ENCODE peak calls at places on chromosome 5, in five cellular contexts. O is HepG2, I is K562, H is GM12878, M is upper lobe of left lung. Q is an unnamed sample.
A peak's percentile ranks its signal among the peaks of the same experiment; 100 is the strongest.

GRCh38 chr5:62720036-62720441 is 141.4 kb downstream of the LRRC70 start:
- ATAC-seq in M (peak; percentile 35), O (peak; percentile 100), I (peak; percentile 98), H (peak; percentile 98), Q (no peak)

GRCh38 chr5:113022661-113023060 is 46.1 kb downstream of the DCP2 start:
- ATAC-seq in M (no peak), H (peak; percentile 53), I (no peak), O (no peak), Q (no peak)

GRCh38 chr5:159440948-159441347 is 110.7 kb upstream of the IL12B start:
- ATAC-seq in H (no peak), I (no peak), M (no peak), O (no peak), Q (no peak)

GRCh38 chr5:54146390-54146789 is 164.0 kb downstream of the ARL15 start:
- ATAC-seq in M (no peak), O (no peak), I (no peak), H (no peak), Q (no peak)

GRCh38 chr5:51475628-51476027 is 92.4 kb downstream of the ISL1 start:
- ATAC-seq in I (no peak), O (no peak), M (no peak), H (no peak), Q (no peak)

GRCh38 chr5:17289681-17290619 is 72.5 kb downstream of the BASP1 start:
- ATAC-seq in H (no peak), I (no peak), M (no peak), O (no peak), Q (no peak)

GRCh38 chr5:132243366-132243977 is 14.0 kb upstream of the PDLIM4 start:
- ATAC-seq in M (no peak), O (no peak), H (no peak), I (no peak), Q (no peak)

GRCh38 chr5:172835246-172836030 is 1.4 kb downstream of the ERGIC1 start:
- ATAC-seq in I (no peak), H (peak; percentile 14), M (no peak), O (no peak), Q (no peak)

GRCh38 chr5:22916393-22916792 is 63.2 kb upstream of the CDH12 start:
- ATAC-seq in H (no peak), O (no peak), I (no peak), M (no peak), Q (no peak)

GRCh38 chr5:84384604-84385575 is at the start of gene EDIL3:
- ATAC-seq in O (peak; percentile 65), H (peak; percentile 55), I (no peak), M (peak; percentile 61), Q (peak; percentile 32)

GRCh38 chr5:138989720-138990119 is 114.6 kb upstream of the LRRTM2 start:
- ATAC-seq in H (no peak), I (no peak), O (no peak), M (no peak), Q (no peak)

GRCh38 chr5:133613184-133613583 is 843 bp upstream of the FSTL4 start:
- ATAC-seq in O (no peak), H (no peak), M (no peak), I (no peak), Q (no peak)

GRCh38 chr5:124421584-124421983 is 324.9 kb downstream of the ZNF608 start:
- ATAC-seq in O (no peak), I (no peak), M (no peak), H (no peak), Q (no peak)

GRCh38 chr5:142862585-142862984 is 92.4 kb downstream of the ARHGAP26 start:
- ATAC-seq in H (no peak), I (no peak), O (no peak), M (peak; percentile 76), Q (peak; percentile 83)

GRCh38 chr5:178931846-178932760 is 8.9 kb upstream of the ZNF454 start:
- ATAC-seq in O (no peak), I (no peak), H (no peak), M (no peak), Q (no peak)

GRCh38 chr5:75894482-75894881 is 177.2 kb upstream of the POC5 start:
- ATAC-seq in I (no peak), H (no peak), O (peak; percentile 80), M (no peak), Q (no peak)

GRCh38 chr5:127892467-127893207 is 189.4 kb downstream of the CCDC192 start:
- ATAC-seq in M (no peak), O (no peak), H (peak; percentile 69), I (no peak), Q (no peak)

GRCh38 chr5:83553000-83553486 is 81.5 kb downstream of the VCAN start:
- ATAC-seq in I (no peak), O (no peak), M (peak; percentile 82), H (no peak), Q (peak; percentile 75)

GRCh38 chr5:75048457-75048953 is 3.9 kb downstream of the GCNT4 start:
- ATAC-seq in I (no peak), M (peak; percentile 32), H (peak; percentile 69), O (no peak), Q (no peak)

GRCh38 chr5:107529618-107530017 is 141.1 kb downstream of the EFNA5 start:
- ATAC-seq in M (no peak), I (no peak), O (no peak), H (no peak), Q (no peak)

GRCh38 chr5:16679863-16680262 is 63.1 kb upstream of the RETREG1 start:
- ATAC-seq in H (no peak), I (no peak), O (peak; percentile 62), M (no peak), Q (no peak)

GRCh38 chr5:73693573-73694061 is 67.6 kb downstream of the ARHGEF28 start:
- ATAC-seq in M (no peak), I (no peak), H (peak; percentile 37), O (peak; percentile 87), Q (no peak)

GRCh38 chr5:74196233-74196632 is 444.3 kb downstream of the ENC1 start:
- ATAC-seq in H (peak; percentile 79), I (no peak), O (no peak), M (no peak), Q (no peak)

GRCh38 chr5:39459091-39459490 is 34.3 kb upstream of the DAB2 start:
- ATAC-seq in I (no peak), M (no peak), H (no peak), O (no peak), Q (no peak)
- H3K4me1 ChIP-seq in I (no peaks in the 10 kb centered on the region), M (no peaks in the 10 kb centered on the region), H (no peaks in the 10 kb centered on the region), O (no peaks in the 10 kb centered on the region), Q (no peaks in the 10 kb centered on the region)

GRCh38 chr5:175778951-175779475 is 92.4 kb upstream of the CPLX2 start:
- ATAC-seq in H (no peak), I (no peak), M (no peak), O (no peak), Q (no peak)
- TF ChIP-seq POLR2AphosphoS5 in H (no peak), I (no peak), M (no peak), O (no peak), Q (no peak)

GRCh38 chr5:89064691-89065207 is 181.8 kb upstream of the MEF2C start:
- ATAC-seq in I (no peak), M (no peak), H (peak; percentile 13), O (no peak), Q (no peak)
- TF ChIP-seq EP300 in I (no peak), M (no peak), H (no peak), O (no peak), Q (no peak)

GRCh38 chr5:147481857-147482256 is 28.0 kb downstream of the DPYSL3 start:
- ATAC-seq in I (no peak), O (no peak), H (peak; percentile 78), M (peak; percentile 45), Q (no peak)
- H3K4me1 ChIP-seq in I (no peaks in the 10 kb centered on the region), O (no peaks in the 10 kb centered on the region), H (peaks cover 4% of the 10 kb centered on the region), M (peaks cover 16% of the 10 kb centered on the region), Q (peaks cover 12% of the 10 kb centered on the region)

GRCh38 chr5:137842296-137842695 is 25.4 kb upstream of the MYOT start:
- ATAC-seq in M (no peak), O (no peak), I (no peak), H (no peak), Q (no peak)

GRCh38 chr5:137847699-137848098 is 20.0 kb upstream of the MYOT start:
- ATAC-seq in O (no peak), I (no peak), M (no peak), H (peak; percentile 90), Q (no peak)

GRCh38 chr5:137843676-137844284 is 23.9 kb upstream of the MYOT start:
- ATAC-seq in I (no peak), M (no peak), H (no peak), O (no peak), Q (no peak)

GRCh38 chr5:137845472-137845871 is 22.2 kb upstream of the MYOT start:
- ATAC-seq in M (no peak), H (no peak), I (no peak), O (no peak), Q (no peak)
- TF ChIP-seq POLR2AphosphoS5 in M (no peak), H (no peak), I (no peak), O (no peak), Q (no peak)

DNA sequence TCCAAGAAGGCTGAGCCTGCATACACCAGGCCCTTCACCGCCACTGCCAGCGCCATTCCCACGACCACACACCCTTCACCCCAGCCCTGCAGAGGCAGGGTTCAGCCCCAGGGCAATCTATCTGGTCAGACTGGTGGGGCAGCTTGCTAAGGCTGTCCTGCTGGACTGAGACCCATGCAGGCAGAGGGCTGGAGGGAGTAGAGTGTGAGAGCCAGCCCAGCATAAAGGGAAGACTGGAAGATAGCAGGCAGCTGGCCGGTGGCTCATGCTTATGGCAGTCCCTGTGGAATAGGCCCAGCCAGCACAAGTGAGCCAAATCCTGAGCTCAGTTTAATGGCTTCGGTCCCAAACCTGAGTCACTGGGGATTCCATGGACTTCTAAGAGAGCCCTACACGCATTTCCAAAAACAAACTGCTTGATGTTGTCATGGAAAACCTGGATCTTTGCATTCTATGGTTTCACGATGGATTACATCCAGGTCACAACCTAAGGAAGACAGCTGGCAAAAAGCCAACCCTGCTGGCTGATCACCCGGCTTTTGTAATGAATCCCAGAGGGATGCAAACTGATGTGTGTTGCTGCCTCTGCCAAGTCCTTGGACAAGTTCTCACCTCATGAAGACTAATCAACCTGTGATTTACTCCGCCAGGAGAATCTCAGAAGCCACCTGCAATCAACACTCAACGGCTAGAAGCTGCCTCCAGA is 143.7 kb downstream of the LHFPL2 start:
- ATAC-seq in H (no peak), O (no peak), I (no peak), M (peak; percentile 91), Q (peak; percentile 93)
- TF ChIP-seq EP300 in H (no peak), O (no peak), I (no peak), M (no peak), Q (no peak)

DNA sequence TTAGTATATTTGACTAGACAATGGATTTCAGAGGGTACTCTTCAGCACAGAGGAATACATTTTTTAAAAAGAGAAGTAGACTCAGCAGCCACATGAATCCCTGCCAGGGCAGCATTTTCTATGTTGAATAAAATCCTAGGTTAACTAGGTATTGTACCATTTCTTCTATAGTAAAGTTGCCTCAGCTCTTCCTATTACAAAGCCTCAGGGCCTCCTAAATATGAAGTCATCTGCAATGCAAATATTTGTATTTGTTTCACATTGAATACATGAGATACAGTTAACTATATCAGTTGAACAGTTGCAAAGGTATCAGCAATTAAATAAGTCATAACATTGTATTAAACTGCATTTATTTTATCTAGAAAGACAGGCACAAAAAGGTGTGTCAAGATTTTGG is 59.5 kb downstream of the NUDT12 start:
- ATAC-seq in O (no peak), M (no peak), H (no peak), I (no peak), Q (no peak)
- H3K4me1 ChIP-seq in O (no peaks in the 10 kb centered on the region), M (no peaks in the 10 kb centered on the region), H (no peaks in the 10 kb centered on the region), I (no peaks in the 10 kb centered on the region), Q (no peaks in the 10 kb centered on the region)

DNA sequence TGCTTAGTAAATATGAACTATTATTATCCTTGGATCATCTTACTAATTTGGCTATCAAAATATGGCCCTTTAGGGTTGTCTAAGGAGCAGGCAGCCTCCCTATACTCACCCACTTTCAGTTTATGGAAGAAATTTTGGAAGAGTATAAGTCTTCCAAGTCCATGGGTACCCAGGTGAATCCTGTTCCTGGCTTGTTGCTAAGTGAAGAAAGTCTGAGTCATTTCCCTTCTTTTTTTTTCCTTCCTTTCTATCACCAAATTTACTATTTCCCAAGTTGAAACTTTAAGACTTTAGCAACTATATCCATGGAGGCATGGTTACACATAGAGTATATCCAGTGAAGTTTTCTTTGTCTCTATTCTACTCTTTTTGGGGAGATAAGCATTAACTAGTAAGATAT is 184.0 kb upstream of the ACTBL2 start:
- ATAC-seq in H (no peak), M (no peak), I (no peak), O (no peak), Q (no peak)
- TF ChIP-seq POLR2AphosphoS5 in H (no peak), M (no peak), I (no peak), O (no peak), Q (no peak)

Q was measured in gastroesophageal sphincter.